ENCODE peak calls at places on chromosomes 1 and 21, in six cellular contexts. E, M, R, K, O and V are unnamed samples. For H3K36me3, the result is how much of the 10 kb centered on the place peaks cover.

GRCh38 chr21:44526096-44526997 is 13.6 kb downstream of the KRTAP10-1 start:
- DNase-seq in E (no peak), M (no peak), R (no peak), K (no peak), O (no peak), V (no peak)

GRCh38 chr1:103945774-103946173 is 196.1 kb downstream of the AMY1C start:
- DNase-seq in E (no peak), M (no peak), R (no peak), K (no peak), O (no peak), V (no peak)

GRCh38 chr21:45403133-45403824 is 1.7 kb upstream of the COL18A1 start:
- DNase-seq in E (peak), M (no peak), R (no peak), K (peak), O (no peak), V (no peak)

GRCh38 chr1:201064806-201065205 is 41.3 kb upstream of the KIF21B start:
- DNase-seq in E (no peak), M (no peak), R (no peak), K (no peak), O (no peak), V (no peak)

GRCh38 chr1:235972316-235973090 is 92.4 kb downstream of the NID1 start:
- DNase-seq in E (peak), M (no peak), R (no peak), K (no peak), O (peak), V (peak)

GRCh38 chr1:5913078-5913845 is 79.0 kb downstream of the NPHP4 start:
- DNase-seq in E (peak), M (no peak), R (no peak), K (peak), O (no peak), V (no peak)

GRCh38 chr1:76998582-76999189 is 131.4 kb downstream of the ST6GALNAC5 start:
- DNase-seq in E (peak), M (no peak), R (no peak), K (no peak), O (peak), V (peak)

GRCh38 chr1:110135268-110136065 is 14.8 kb upstream of the SLC6A17 start:
- DNase-seq in E (no peak), M (no peak), R (peak), K (no peak), O (no peak), V (no peak)

GRCh38 chr1:112133487-112133886 is 144.0 kb upstream of the KCND3 start:
- DNase-seq in E (no peak), M (no peak), R (no peak), K (no peak), O (no peak), V (no peak)

GRCh38 chr1:8818325-8818775 is 910 bp upstream of the RERE start:
- DNase-seq in E (peak), M (no peak), R (peak), K (no peak), O (peak), V (peak)

GRCh38 chr1:156673387-156674121 is 3.7 kb downstream of the NES start:
- DNase-seq in E (no peak), M (no peak), R (no peak), K (no peak), O (no peak), V (no peak)

GRCh38 chr21:28142692-28143091 is 850.0 kb downstream of the LTN1 start:
- DNase-seq in E (peak), M (no peak), R (no peak), K (no peak), O (peak), V (peak)

GRCh38 chr1:14969006-14969405 is 184.5 kb upstream of the TMEM51 start:
- DNase-seq in E (no peak), M (no peak), R (no peak), K (no peak), O (no peak), V (no peak)

GRCh38 chr1:221683681-221684080 is 58.2 kb downstream of the DUSP10 start:
- DNase-seq in E (no peak), M (no peak), R (no peak), K (no peak), O (peak), V (no peak)

GRCh38 chr1:22702671-22703070 is 8.0 kb upstream of the EPHB2 start:
- DNase-seq in E (no peak), M (no peak), R (peak), K (no peak), O (no peak), V (no peak)

GRCh38 chr1:6909857-6910256 is 124.6 kb downstream of the CAMTA1 start:
- DNase-seq in E (no peak), M (no peak), R (no peak), K (no peak), O (no peak), V (no peak)

GRCh38 chr21:16304700-16305099 is 574.9 kb downstream of the USP25 start:
- DNase-seq in E (no peak), M (no peak), R (no peak), K (no peak), O (no peak), V (no peak)

GRCh38 chr1:5724847-5725246 is 267.4 kb downstream of the NPHP4 start:
- DNase-seq in E (no peak), M (no peak), R (no peak), K (peak), O (no peak), V (no peak)

GRCh38 chr1:47189844-47190562 is at the start of gene PDZK1IP1:
- DNase-seq in E (peak), M (no peak), R (peak), K (peak), O (peak), V (peak)

GRCh38 chr1:25695991-25696330 is 79.4 kb downstream of the MAN1C1 start:
- DNase-seq in E (peak), M (no peak), R (no peak), K (no peak), O (peak), V (peak)

GRCh38 chr1:39269349-39269748 is 64.9 kb downstream of the MACF1 start:
- DNase-seq in E (no peak), M (no peak), R (no peak), K (no peak), O (no peak), V (no peak)

DNA sequence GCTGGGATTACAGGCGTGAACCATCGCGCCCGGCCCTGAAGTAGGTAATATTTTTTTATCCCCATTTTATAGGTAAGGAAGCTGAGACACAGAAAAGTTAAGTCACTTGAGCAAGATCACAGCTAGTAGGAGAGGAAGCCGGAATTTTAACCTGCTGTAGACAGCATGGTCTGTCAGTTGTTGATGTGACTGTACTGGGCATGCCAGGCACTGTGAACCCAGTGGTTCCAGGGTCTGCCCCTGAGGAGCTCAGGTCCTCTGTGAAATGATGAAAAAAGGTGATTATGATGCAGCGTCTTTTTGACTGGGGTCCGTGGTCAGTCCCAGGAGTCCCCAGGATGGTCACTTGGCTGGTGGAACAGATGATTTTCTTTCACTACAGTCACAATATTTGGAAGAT is 16.7 kb upstream of the FABP3 start:
- DNase-seq in E (no peak), M (no peak), R (no peak), K (no peak), O (no peak), V (no peak)
- TF ChIP-seq CTCF in E (no peak), M (no peak), R (no peak), K (no peak), O (no peak), V (no peak)

GRCh38 chr1:54317084-54317483 is 89.1 kb downstream of the SSBP3 start:
- DNase-seq in E (no peak), M (no peak), R (no peak), K (no peak), O (no peak), V (no peak)
- H3K36me3 ChIP-seq in E (under half), M (under half), R (under half), K (under half), O (under half), V (under half)

GRCh38 chr1:90135306-90135705 is 140.4 kb downstream of the ZNF326 start:
- DNase-seq in E (no peak), M (no peak), R (no peak), K (no peak), O (no peak), V (no peak)

GRCh38 chr1:90132306-90132705 is 137.4 kb downstream of the ZNF326 start:
- DNase-seq in E (no peak), M (no peak), R (no peak), K (no peak), O (no peak), V (no peak)

GRCh38 chr1:90127288-90127953 is 132.5 kb downstream of the ZNF326 start:
- DNase-seq in E (peak), M (peak), R (no peak), K (no peak), O (no peak), V (no peak)

GRCh38 chr1:90133133-90133532 is 138.2 kb downstream of the ZNF326 start:
- DNase-seq in E (peak), M (peak), R (no peak), K (no peak), O (peak), V (peak)
- TF ChIP-seq CTCF in E (peak), M (peak), R (no peak), K (no peak), O (peak), V (peak)

DNA sequence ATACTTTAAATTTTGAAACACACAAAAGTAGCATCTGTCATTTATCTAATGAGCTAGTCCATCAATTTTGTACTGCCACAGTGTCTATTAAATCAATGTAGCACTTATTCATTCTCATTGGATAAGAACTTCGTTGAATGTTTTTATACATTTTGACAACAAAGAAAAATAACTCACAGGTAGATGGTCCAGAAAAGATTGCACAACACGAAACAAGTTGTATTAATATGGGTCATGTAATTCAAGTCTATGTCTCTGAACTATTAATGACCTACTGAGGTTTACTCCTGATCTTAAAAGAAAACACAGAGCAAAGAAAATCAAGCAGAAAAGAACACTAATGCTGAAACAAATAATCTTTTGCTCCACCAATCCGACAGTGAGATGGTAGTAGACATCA is 15.3 kb downstream of the HP1BP3 start:
- DNase-seq in E (no peak), M (no peak), R (no peak), K (no peak), O (no peak), V (no peak)
- H3K36me3 ChIP-seq in E (half or more), M (under half), R (half or more), K (half or more), O (under half), V (half or more)

DNA sequence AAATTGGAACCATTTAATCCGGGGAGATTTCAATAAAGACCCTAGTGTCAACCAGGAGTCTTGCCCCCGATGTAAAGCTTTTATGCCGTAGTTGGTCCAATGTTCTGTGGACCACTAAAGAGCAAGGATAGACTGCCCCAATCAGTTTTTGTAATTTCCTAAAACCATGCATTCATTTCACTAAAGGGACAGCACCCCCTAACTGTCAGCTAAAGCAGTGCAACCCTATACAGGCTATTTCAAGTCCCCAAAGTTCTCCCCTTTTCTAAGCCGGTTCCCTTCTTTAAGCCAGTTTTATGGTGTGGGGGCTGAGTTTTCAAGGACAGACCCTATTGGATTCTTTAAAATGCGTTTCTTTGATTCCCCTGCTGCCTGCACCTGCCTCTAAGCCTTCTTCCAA is 12.7 kb upstream of the PDPN start:
- DNase-seq in E (no peak), M (no peak), R (no peak), K (no peak), O (no peak), V (no peak)
- TF ChIP-seq CTCF in E (peak), M (peak), R (no peak), K (no peak), O (peak), V (no peak)